ENCODE peak calls at places on chromosome 13, in eight cellular contexts. W is A549, Z is body of pancreas, V is MCF 10A, L is left ventricle myocardium inferior, N is foreskin fibroblast, F is AG09309, K is H9. X is an unnamed sample.

GRCh38 chr13:19117913-19118739 is 63.5 kb downstream of the TUBA3C start:
- DNase-seq in W (no peak), Z (no peak), V (no peak), L (no peak), N (no peak), F (no peak), K (no peak), X (no peak)

GRCh38 chr13:39306639-39307589 is 268.7 kb downstream of the NHLRC3 start:
- DNase-seq in W (no peak), Z (no peak), V (no peak), L (no peak), N (no peak), F (no peak), K (no peak), X (no peak)

GRCh38 chr13:44271031-44271433 is 102.6 kb upstream of the SERP2 start:
- DNase-seq in W (peak), Z (no peak), V (peak), L (no peak), N (peak), F (peak), K (no peak), X (no peak)

GRCh38 chr13:106373304-106373988 is 162.0 kb downstream of the EFNB2 start:
- DNase-seq in W (no peak), Z (no peak), V (no peak), L (no peak), N (no peak), F (no peak), K (no peak), X (no peak)

GRCh38 chr13:46633416-46633815 is 80.4 kb downstream of the LRCH1 start:
- DNase-seq in W (peak), Z (no peak), V (peak), L (no peak), N (peak), F (peak), K (no peak), X (no peak)

GRCh38 chr13:33642374-33643065 is 175.4 kb upstream of the RFC3 start:
- DNase-seq in W (peak), Z (peak), V (peak), L (peak), N (peak), F (peak), K (no peak), X (no peak)

GRCh38 chr13:45468676-45469075 is 3.9 kb downstream of the COG3 start:
- DNase-seq in W (no peak), Z (no peak), V (no peak), L (no peak), N (no peak), F (no peak), K (no peak), X (no peak)

GRCh38 chr13:66367356-66367755 is 862.8 kb downstream of the PCDH9 start:
- DNase-seq in W (no peak), Z (no peak), V (no peak), L (no peak), N (peak), F (no peak), K (no peak), X (no peak)

GRCh38 chr13:100673376-100673830 is 1.2 kb downstream of the TMTC4 start:
- DNase-seq in W (no peak), Z (no peak), V (no peak), L (no peak), N (no peak), F (no peak), K (peak), X (no peak)

GRCh38 chr13:26020536-26021290 is 31.1 kb downstream of the SHISA2 start:
- DNase-seq in W (no peak), Z (no peak), V (no peak), L (no peak), N (no peak), F (no peak), K (no peak), X (no peak)

GRCh38 chr13:91302070-91302469 is 45.4 kb upstream of the MIR17HG start:
- DNase-seq in W (no peak), Z (no peak), V (no peak), L (no peak), N (no peak), F (no peak), K (no peak), X (no peak)

GRCh38 chr13:44049546-44049945 is 169.8 kb downstream of the LACC1 start:
- DNase-seq in W (no peak), Z (no peak), V (no peak), L (no peak), N (no peak), F (no peak), K (no peak), X (no peak)

GRCh38 chr13:54945978-54946377 is 1917.4 kb downstream of the OLFM4 start:
- DNase-seq in W (no peak), Z (no peak), V (no peak), L (no peak), N (no peak), F (no peak), K (no peak), X (no peak)

GRCh38 chr13:45433381-45433790 is 15.2 kb upstream of the SLC25A30 start:
- DNase-seq in W (no peak), Z (no peak), V (no peak), L (no peak), N (no peak), F (no peak), K (no peak), X (no peak)

GRCh38 chr13:40187836-40188591 is 478.4 kb downstream of the FOXO1 start:
- DNase-seq in W (no peak), Z (no peak), V (no peak), L (no peak), N (no peak), F (no peak), K (peak), X (no peak)

GRCh38 chr13:114081761-114082681 is 50.4 kb downstream of the RASA3 start:
- DNase-seq in W (no peak), Z (peak), V (no peak), L (no peak), N (no peak), F (no peak), K (no peak), X (no peak)

GRCh38 chr13:21736926-21737325 is 66.1 kb downstream of the FGF9 start:
- DNase-seq in W (no peak), Z (no peak), V (no peak), L (no peak), N (no peak), F (no peak), K (no peak), X (no peak)

GRCh38 chr13:88704600-88705275 is 1033.6 kb downstream of the SLITRK5 start:
- DNase-seq in W (no peak), Z (no peak), V (no peak), L (no peak), N (no peak), F (no peak), K (no peak), X (no peak)

DNA sequence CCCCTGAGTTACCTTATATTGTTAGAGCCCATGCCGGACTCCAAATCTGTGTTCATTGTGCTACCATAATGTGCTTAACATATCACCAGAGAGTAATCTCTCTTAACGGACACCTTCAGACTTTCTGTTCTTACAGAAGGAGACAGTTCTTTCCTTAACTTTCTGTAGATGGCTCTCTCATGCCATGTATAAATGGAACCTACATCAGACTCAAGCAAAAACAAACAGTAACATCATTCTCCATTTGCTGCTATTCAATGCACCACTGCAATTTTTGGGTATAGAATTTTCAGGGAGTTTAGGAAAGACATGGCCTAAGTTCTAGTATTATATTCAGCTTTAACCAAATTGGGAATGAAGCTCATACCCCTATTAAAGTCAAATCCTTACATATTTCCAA is 12.7 kb upstream of the UGGT2 start:
- DNase-seq in W (no peak), Z (no peak), V (no peak), L (no peak), N (no peak), F (no peak), K (no peak), X (no peak)
- TF ChIP-seq CTCF in W (no peak), Z (no peak), V (no peak), L (no peak), N (no peak), F (no peak), K (no peak), X (no peak)

DNA sequence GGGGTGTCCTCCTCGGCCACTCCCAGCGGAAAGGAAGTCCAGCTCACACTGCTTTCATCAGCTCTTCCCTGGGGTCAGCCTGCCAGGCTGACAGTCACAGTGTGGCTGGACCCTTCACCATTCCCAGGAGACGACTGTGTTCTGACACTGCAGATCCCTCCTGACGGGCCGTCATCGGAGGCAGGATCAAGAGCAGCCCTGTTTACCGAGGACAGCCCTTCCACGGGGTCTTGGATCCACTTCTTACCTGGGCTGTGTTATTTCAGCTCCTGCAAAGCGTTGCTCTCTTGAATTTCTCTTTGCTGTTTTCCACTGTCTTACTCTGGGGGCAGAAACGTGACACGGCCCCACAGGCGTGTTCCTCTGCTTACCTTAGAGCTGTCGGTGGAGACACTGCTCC is 149.9 kb upstream of the SOX1 start:
- DNase-seq in W (no peak), Z (no peak), V (no peak), L (no peak), N (no peak), F (no peak), K (peak), X (no peak)
- TF ChIP-seq CTCF in W (no peak), Z (no peak), V (no peak), L (no peak), N (no peak), F (no peak), K (no peak), X (no peak)

GRCh38 chr13:98328511-98328910 is 151.4 kb upstream of the RNF113B start:
- DNase-seq in W (no peak), Z (no peak), V (no peak), L (no peak), N (no peak), F (no peak), K (no peak), X (no peak)
- TF ChIP-seq CTCF in W (no peak), Z (no peak), V (no peak), L (no peak), N (no peak), F (no peak), K (no peak), X (no peak)

DNA sequence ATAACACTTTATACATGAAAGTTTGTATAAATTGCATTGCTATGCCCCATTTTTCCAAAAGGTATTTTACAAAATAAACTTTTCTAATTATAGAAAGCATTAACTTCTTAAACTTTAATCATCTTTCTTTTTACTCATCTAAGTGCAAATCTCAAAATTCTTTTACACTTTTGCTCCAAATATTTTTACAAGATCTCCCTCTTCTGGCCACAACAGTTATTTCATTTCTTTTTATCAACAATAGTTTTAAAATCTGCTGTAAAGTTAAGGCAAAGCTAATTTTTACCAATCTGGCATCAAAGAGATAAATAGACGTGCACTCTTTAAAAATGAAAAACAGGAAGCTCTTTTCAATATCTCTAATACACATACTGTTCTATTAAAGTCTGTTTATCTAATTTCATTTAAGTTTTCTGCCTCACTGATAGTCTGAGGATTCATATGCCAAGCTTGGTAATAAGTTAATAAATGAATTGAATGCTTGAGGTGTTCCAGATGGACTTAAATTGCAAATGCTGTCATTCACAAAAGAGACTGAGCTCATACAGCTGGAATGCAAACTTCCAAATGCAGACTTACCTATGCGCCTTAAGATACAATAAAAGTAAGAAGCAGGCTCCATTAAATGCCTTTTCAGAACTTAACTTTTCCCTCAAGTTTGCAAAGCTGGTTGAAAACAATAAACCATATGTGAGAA is 583.0 kb upstream of the ATXN8OS start:
- DNase-seq in W (no peak), Z (no peak), V (peak), L (no peak), N (no peak), F (no peak), K (no peak), X (no peak)
- TF ChIP-seq CTCF in W (peak), Z (peak), V (peak), L (peak), N (no peak), F (no peak), K (peak), X (no peak)

DNA sequence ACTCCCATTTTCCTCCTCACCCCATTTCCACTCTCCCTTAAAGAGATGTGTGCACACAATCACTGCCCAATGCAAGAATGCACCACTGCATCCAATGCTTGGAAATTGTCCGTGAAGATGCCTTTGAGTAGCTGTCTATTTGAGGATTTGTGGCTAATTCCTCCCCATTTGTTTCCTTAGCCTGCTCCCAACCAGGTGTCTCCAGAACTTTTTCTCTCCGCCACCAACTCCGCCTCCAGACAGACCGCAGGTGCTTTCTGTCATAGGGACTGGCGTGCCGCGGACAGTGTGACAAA is 485 bp upstream of the TM9SF2 start:
- DNase-seq in W (no peak), Z (no peak), V (no peak), L (no peak), N (no peak), F (no peak), K (no peak), X (no peak)
- TF ChIP-seq CTCF in W (no peak), Z (no peak), V (no peak), L (no peak), N (no peak), F (no peak), K (no peak), X (no peak)

GRCh38 chr13:97849305-97849704 is 104.2 kb upstream of the IPO5 start:
- DNase-seq in W (peak), Z (no peak), V (peak), L (no peak), N (peak), F (no peak), K (no peak), X (no peak)
- TF ChIP-seq CTCF in W (peak), Z (peak), V (peak), L (peak), N (peak), F (peak), K (peak), X (no peak)

GRCh38 chr13:110885966-110886365 is 28.9 kb downstream of the ANKRD10 start:
- DNase-seq in W (no peak), Z (no peak), V (no peak), L (no peak), N (no peak), F (no peak), K (peak), X (no peak)
- TF ChIP-seq CTCF in W (no peak), Z (no peak), V (no peak), L (no peak), N (no peak), F (no peak), K (peak), X (no peak)

DNA sequence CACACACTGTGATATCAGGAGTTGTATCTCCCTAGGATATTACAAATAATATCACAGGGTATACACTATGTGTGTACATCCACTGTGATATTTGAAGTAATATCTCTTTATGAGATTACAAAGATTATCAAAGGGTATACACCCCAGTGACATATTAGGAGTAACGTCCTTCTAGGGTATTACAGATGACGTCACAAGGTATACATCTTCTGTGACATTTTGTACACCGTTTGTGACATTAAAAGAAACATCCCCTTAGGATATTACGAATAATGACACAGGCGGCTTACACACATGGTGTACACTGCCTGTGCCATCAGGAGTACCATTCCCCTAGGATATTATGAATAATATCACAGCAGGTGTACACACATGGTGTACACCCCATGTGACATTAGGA is 13.4 kb upstream of the RGCC start:
- DNase-seq in W (no peak), Z (no peak), V (no peak), L (no peak), N (no peak), F (no peak), K (no peak), X (no peak)
- TF ChIP-seq CTCF in W (no peak), Z (no peak), V (no peak), L (no peak), N (no peak), F (no peak), K (no peak), X (no peak)

GRCh38 chr13:49225358-49226042 is 5.4 kb downstream of the MLNR start:
- DNase-seq in W (no peak), Z (peak), V (peak), L (no peak), N (no peak), F (no peak), K (no peak), X (no peak)
- TF ChIP-seq CTCF in W (no peak), Z (peak), V (no peak), L (no peak), N (no peak), F (no peak), K (no peak), X (no peak)

X was measured in natural killer cell.